ENCODE peak calls at places on chromosomes 16 and 17, in four cellular contexts. M is A549; J is effector memory CD8-positive, alpha-beta T cell; Q is GM04504. D is an unnamed sample.

GRCh38 chr16:57749872-57750452 is 14.4 kb downstream of the KATNB1 start:
- DNase-seq in M (no peak), J (no peak), Q (no peak), D (no peak)

GRCh38 chr17:78032166-78032565 is 73.7 kb downstream of the TNRC6C start:
- DNase-seq in J (no peak), M (no peak), Q (no peak), D (peak)

GRCh38 chr17:51764387-51764971 is 394.0 kb downstream of the CA10 start:
- DNase-seq in Q (peak), M (peak), J (peak), D (peak)

GRCh38 chr16:57485091-57485915 is 990 bp downstream of the DOK4 start:
- DNase-seq in Q (no peak), M (no peak), J (no peak), D (no peak)

GRCh38 chr17:61150686-61151299 is 248.8 kb upstream of the TBX2 start:
- DNase-seq in M (no peak), Q (no peak), J (no peak), D (no peak)

GRCh38 chr16:2486645-2487516 is 12.0 kb downstream of the TBC1D24 start:
- DNase-seq in Q (no peak), J (peak), M (no peak), D (peak)

GRCh38 chr16:11470676-11471415 is 115.9 kb downstream of the LITAF start:
- DNase-seq in J (no peak), Q (no peak), M (no peak), D (no peak)

GRCh38 chr16:74186589-74186988 is 110.0 kb upstream of the PSMD7 start:
- DNase-seq in M (no peak), J (no peak), Q (peak), D (no peak)

GRCh38 chr16:74577882-74578366 is 29.0 kb downstream of the GLG1 start:
- DNase-seq in Q (no peak), J (no peak), M (no peak), D (no peak)

GRCh38 chr16:57732011-57732410 is 3.6 kb upstream of the KATNB1 start:
- DNase-seq in M (no peak), J (no peak), Q (peak), D (no peak)

GRCh38 chr17:34527908-34528470 is 51.4 kb upstream of the TMEM132E start:
- DNase-seq in Q (no peak), M (no peak), J (no peak), D (peak)

GRCh38 chr16:2292221-2292620 is 24.3 kb upstream of the RNPS1 start:
- DNase-seq in M (no peak), Q (no peak), J (no peak), D (no peak)

GRCh38 chr17:29069526-29070041 is 26.6 kb downstream of the PIPOX start:
- DNase-seq in Q (peak), J (no peak), M (no peak), D (peak)

GRCh38 chr17:48596735-48597491 is 3.3 kb upstream of the HOXB5 start:
- DNase-seq in J (no peak), M (no peak), Q (no peak), D (no peak)

GRCh38 chr17:46108120-46108519 is 85.1 kb downstream of the KANSL1 start:
- DNase-seq in M (no peak), Q (no peak), J (no peak), D (no peak)

GRCh38 chr17:45942284-45942683 is 47.9 kb downstream of the MAPT start:
- DNase-seq in Q (peak), J (no peak), M (no peak), D (no peak)

GRCh38 chr17:4365628-4366311 is 705 bp downstream of the UBE2G1 start:
- DNase-seq in Q (no peak), M (no peak), J (no peak), D (peak)

GRCh38 chr17:17684901-17685774 is 3.9 kb downstream of the RAI1 start:
- DNase-seq in Q (no peak), J (no peak), M (no peak), D (peak)

GRCh38 chr17:75610103-75610984 is 22.7 kb downstream of the MYO15B start:
- DNase-seq in Q (no peak), J (no peak), M (peak), D (no peak)